ENCODE peak calls at places on chromosomes 4 and X, in four cellular contexts. K, I, L and U are unnamed samples.

GRCh38 chr4:84814100-84814750 is 152.3 kb downstream of the WDFY3 start:
- DNase-seq in K (peak), I (peak), L (no peak), U (peak)

GRCh38 chr4:77473509-77473908 is 132.1 kb upstream of the CXCL13 start:
- DNase-seq in K (peak), I (peak), L (no peak), U (peak)

GRCh38 chrX:64350521-64350920 is 44.7 kb downstream of the MTMR8 start:
- DNase-seq in K (no peak), I (no peak), L (no peak), U (no peak)

GRCh38 chrX:37488323-37488722 is 83.1 kb upstream of the LANCL3 start:
- DNase-seq in K (no peak), I (no peak), L (no peak), U (no peak)

GRCh38 chr4:7738458-7739076 is 201.1 kb downstream of the AFAP1 start:
- DNase-seq in K (no peak), I (no peak), L (no peak), U (no peak)

GRCh38 chr4:128461300-128462103 is 173.9 kb upstream of the PGRMC2 start:
- DNase-seq in K (peak), I (no peak), L (no peak), U (no peak)

GRCh38 chr4:169179609-169180526 is 90.9 kb downstream of the SH3RF1 start:
- DNase-seq in K (no peak), I (no peak), L (no peak), U (no peak)

GRCh38 chr4:26866781-26867180 is 6.1 kb downstream of the STIM2 start:
- DNase-seq in K (no peak), I (no peak), L (no peak), U (no peak)

GRCh38 chr4:55868691-55869090 is 15.2 kb downstream of the EXOC1 start:
- DNase-seq in K (no peak), I (no peak), L (no peak), U (no peak)

GRCh38 chr4:2243682-2244380 is 1.9 kb upstream of the HAUS3 start:
- DNase-seq in K (peak), I (peak), L (peak), U (peak)

GRCh38 chr4:122224348-122224747 is 72.2 kb downstream of the BLTP1 start:
- DNase-seq in K (peak), I (no peak), L (no peak), U (peak)

GRCh38 chrX:10769165-10769564 is 148.8 kb upstream of the MID1 start:
- DNase-seq in K (peak), I (no peak), L (no peak), U (peak)

GRCh38 chr4:77493120-77493767 is 112.4 kb upstream of the CXCL13 start:
- DNase-seq in K (no peak), I (no peak), L (no peak), U (no peak)

GRCh38 chr4:94228488-94229216 is 21.0 kb downstream of the SMARCAD1 start:
- DNase-seq in K (no peak), I (no peak), L (no peak), U (no peak)

GRCh38 chrX:3244203-3244743 is 102.2 kb downstream of the MXRA5 start:
- DNase-seq in K (no peak), I (no peak), L (no peak), U (no peak)

GRCh38 chr4:164779811-164780216 is 25.9 kb downstream of the SMIM31 start:
- DNase-seq in K (peak), I (peak), L (peak), U (peak)
- TF ChIP-seq RNF2 in K (no peak), I (no peak), L (no peak), U (no peak)

GRCh38 chr4:75920327-75920726 is 18.1 kb upstream of the PPEF2 start:
- DNase-seq in K (no peak), I (no peak), L (no peak), U (no peak)

GRCh38 chr4:75912968-75913367 is 10.7 kb upstream of the PPEF2 start:
- DNase-seq in K (no peak), I (no peak), L (no peak), U (no peak)

GRCh38 chr4:75919914-75920313 is 17.7 kb upstream of the PPEF2 start:
- DNase-seq in K (no peak), I (no peak), L (no peak), U (no peak)

GRCh38 chr4:75921910-75922309 is 18.9 kb downstream of the NAAA start:
- DNase-seq in K (no peak), I (no peak), L (no peak), U (no peak)

GRCh38 chr4:75916091-75916661 is 13.9 kb upstream of the PPEF2 start:
- DNase-seq in K (peak), I (peak), L (no peak), U (peak)
- TF ChIP-seq HDAC2 in K (no peak), I (no peak), L (no peak), U (no peak)

GRCh38 chr4:111650146-111650545 is 495.1 kb upstream of the FAM241A start:
- DNase-seq in K (no peak), I (no peak), L (no peak), U (no peak)
- TF ChIP-seq RNF2 in K (no peak), I (no peak), L (no peak), U (no peak)

GRCh38 chrX:107708762-107709161 is 66.8 kb downstream of the TSC22D3 start:
- DNase-seq in K (no peak), I (no peak), L (no peak), U (no peak)
- TF ChIP-seq HDAC2 in K (no peak), I (no peak), L (no peak), U (no peak)

GRCh38 chr4:78777556-78777900 is 1.4 kb downstream of the BMP2K start:
- DNase-seq in K (no peak), I (no peak), L (no peak), U (no peak)

GRCh38 chr4:78774395-78774794 is 1.8 kb upstream of the BMP2K start:
- DNase-seq in K (peak), I (no peak), L (no peak), U (no peak)

GRCh38 chr4:78776729-78777555 is 792 bp downstream of the BMP2K start:
- DNase-seq in K (peak), I (peak), L (peak), U (peak)

GRCh38 chr4:78775278-78776030 is 696 bp upstream of the BMP2K start:
- DNase-seq in K (peak), I (peak), L (peak), U (peak)

GRCh38 chr4:78776031-78776728 is at the start of gene BMP2K:
- DNase-seq in K (peak), I (peak), L (peak), U (peak)
- TF ChIP-seq RNF2 in K (no peak), I (no peak), L (no peak), U (no peak)